ENCODE peak calls at places on chromosomes 6 and 20, in eight cellular contexts. V, M, N, L, X, P, U and C are unnamed samples.
A peak's percentile ranks its signal among the peaks of the same experiment; 100 is the strongest.

GRCh38 chr6:3867616-3868502 is 18.7 kb downstream of the FAM50B start:
- DNase-seq in V (peak; percentile 35), M (no peak), N (no peak), L (no peak), X (no peak), P (no peak), U (no peak), C (no peak)

GRCh38 chr6:44431118-44431725 is 43.7 kb downstream of the CDC5L start:
- DNase-seq in V (peak; percentile 81), M (peak; percentile 43), N (peak; percentile 70), L (no peak), X (no peak), P (no peak), U (peak; percentile 35), C (peak; percentile 6)

GRCh38 chr6:131060311-131060710 is 2.7 kb downstream of the EPB41L2 start:
- DNase-seq in V (no peak), M (no peak), N (no peak), L (no peak), X (no peak), P (no peak), U (no peak), C (no peak)

GRCh38 chr6:138724015-138724414 is 49.6 kb upstream of the CCDC28A start:
- DNase-seq in V (peak; percentile 13), M (peak; percentile 43), N (peak; percentile 71), L (no peak), X (peak; percentile 56), P (peak; percentile 64), U (peak; percentile 65), C (no peak)

GRCh38 chr6:162468326-162468725 is 259.2 kb downstream of the PRKN start:
- DNase-seq in V (peak; percentile 46), M (peak; percentile 67), N (no peak), L (no peak), X (no peak), P (no peak), U (peak; percentile 66), C (no peak)

GRCh38 chr6:27422651-27423332 is 34.2 kb downstream of the ZNF391 start:
- DNase-seq in V (peak; percentile 57), M (no peak), N (no peak), L (no peak), X (no peak), P (no peak), U (no peak), C (no peak)

GRCh38 chr6:87965806-87966205 is 81.8 kb upstream of the SPACA1 start:
- DNase-seq in V (no peak), M (no peak), N (no peak), L (no peak), X (no peak), P (no peak), U (no peak), C (no peak)

GRCh38 chr20:46174469-46175126 is 56.5 kb downstream of the CD40 start:
- DNase-seq in V (peak; percentile 48), M (peak; percentile 64), N (peak; percentile 87), L (peak; percentile 92), X (peak; percentile 84), P (peak; percentile 64), U (peak; percentile 80), C (peak; percentile 67)

GRCh38 chr6:33985333-33985751 is 160.5 kb downstream of the GRM4 start:
- DNase-seq in V (no peak), M (no peak), N (no peak), L (no peak), X (no peak), P (peak; percentile 33), U (no peak), C (no peak)
- H3K27me3 ChIP-seq in V (no peaks in the 10 kb centered on the region), M (peaks cover 55% of the 10 kb centered on the region), N (no peaks in the 10 kb centered on the region), L (no peaks in the 10 kb centered on the region), X (peaks cover 5% of the 10 kb centered on the region), P (no peaks in the 10 kb centered on the region), U (no peaks in the 10 kb centered on the region), C (no peaks in the 10 kb centered on the region)

GRCh38 chr6:13282393-13283069 is 45.8 kb downstream of the TBC1D7 start:
- DNase-seq in V (no peak), M (no peak), N (no peak), L (no peak), X (no peak), P (no peak), U (no peak), C (no peak)
- H3K27ac ChIP-seq in V (no peak overlapping the region), M (no peak overlapping the region), N (no peak overlapping the region), L (no peak overlapping the region), X (no peak overlapping the region), P (no peak overlapping the region), U (no peak overlapping the region), C (no peak overlapping the region)

GRCh38 chr6:1393641-1394283 is 4.4 kb downstream of the FOXF2 start:
- DNase-seq in V (peak; percentile 54), M (no peak), N (no peak), L (no peak), X (no peak), P (peak; percentile 37), U (no peak), C (no peak)
- H3K27me3 ChIP-seq in V (no peaks in the 10 kb centered on the region), M (peaks cover 94% of the 10 kb centered on the region), N (peaks cover 81% of the 10 kb centered on the region), L (peaks cover 99% of the 10 kb centered on the region), X (peaks cover 48% of the 10 kb centered on the region), P (peaks cover 3% of the 10 kb centered on the region), U (peaks cover 92% of the 10 kb centered on the region), C (peaks cover 86% of the 10 kb centered on the region)

DNA sequence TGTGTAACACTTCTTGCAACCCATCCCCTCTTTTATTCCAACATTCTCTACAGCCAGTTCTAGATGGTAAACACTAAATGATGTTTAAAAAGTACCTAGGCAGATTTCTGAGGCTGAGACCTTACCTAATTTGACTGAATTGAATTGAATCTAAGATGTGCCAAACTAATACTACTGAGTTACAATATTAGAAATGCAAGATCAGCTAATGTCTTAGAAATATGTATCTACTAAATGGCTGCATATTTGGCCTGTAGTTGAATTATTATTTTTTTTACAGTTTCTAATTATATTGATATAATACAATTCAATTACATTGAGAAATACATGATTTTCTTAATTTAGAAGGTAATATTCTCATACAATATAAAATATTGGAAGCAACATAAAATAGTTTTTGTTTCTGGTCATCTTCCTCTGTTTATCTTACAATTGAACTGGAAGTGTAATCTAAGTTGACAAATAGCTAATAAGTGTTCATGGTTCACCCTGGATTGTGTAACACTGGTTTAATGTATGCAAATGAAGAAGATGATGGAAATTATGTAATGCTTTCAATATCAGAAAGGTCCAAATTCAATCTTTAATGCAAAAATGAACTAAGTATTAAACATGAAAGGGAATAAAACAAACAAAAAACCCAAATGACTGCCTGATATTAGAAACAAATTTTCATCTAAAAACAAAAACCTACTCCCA is 2.9 kb downstream of the MAP3K7 start:
- DNase-seq in V (no peak), M (no peak), N (no peak), L (no peak), X (no peak), P (no peak), U (no peak), C (no peak)
- H3K27ac ChIP-seq in V (no peak overlapping the region), M (no peak overlapping the region), N (no peak overlapping the region), L (no peak overlapping the region), X (no peak overlapping the region), P (no peak overlapping the region), U (no peak overlapping the region), C (no peak overlapping the region)